ENCODE peak calls at places on chromosomes 6 and 20, in seven cellular contexts. F is esophagus squamous epithelium, U is heart left ventricle, N is esophagus muscularis mucosa, W is body of pancreas, X is H1, P is right lobe of liver. A is an unnamed sample. For H3K36me3, the result is how much of the 10 kb centered on the place peaks cover.

GRCh38 chr20:17972121-17972520 is 3.3 kb downstream of the MGME1 start:
- DNase-seq in P (no peak), X (no peak), U (no peak), N (no peak), F (no peak), W (no peak), A (no peak)

GRCh38 chr20:1305682-1306081 is 23.3 kb downstream of the SDCBP2 start:
- DNase-seq in N (no peak), U (no peak), F (no peak), X (no peak), W (no peak), P (no peak), A (peak)

GRCh38 chr6:116405663-116406329 is 35.0 kb downstream of the DSE start:
- DNase-seq in P (no peak), F (no peak), N (no peak), U (no peak), W (no peak), X (no peak), A (no peak)

GRCh38 chr20:61251529-61252393 is at the start of gene CDH4:
- DNase-seq in X (peak), P (no peak), U (no peak), N (no peak), F (no peak), W (no peak), A (no peak)

GRCh38 chr20:52087471-52087870 is 104.1 kb downstream of the ZFP64 start:
- DNase-seq in N (no peak), U (no peak), F (no peak), W (no peak), X (no peak), P (peak), A (no peak)

GRCh38 chr6:151372164-151372563 is 19.2 kb downstream of the ZBTB2 start:
- DNase-seq in N (no peak), F (no peak), X (peak), P (no peak), W (no peak), U (no peak), A (no peak)

GRCh38 chr6:30990422-30991086 is 7.0 kb downstream of the MUC21 start:
- DNase-seq in F (no peak), U (no peak), N (no peak), P (no peak), W (no peak), X (no peak), A (no peak)

GRCh38 chr20:20710847-20711315 is 1.6 kb downstream of the RALGAPA2 start:
- DNase-seq in F (no peak), P (peak), U (no peak), X (no peak), W (peak), N (peak), A (no peak)

GRCh38 chr6:31272856-31273626 is 1.1 kb upstream of the HLA-C start:
- DNase-seq in F (no peak), X (no peak), P (no peak), W (no peak), N (no peak), U (no peak), A (no peak)

GRCh38 chr6:12635813-12636212 is 80.8 kb upstream of the PHACTR1 start:
- DNase-seq in U (peak), N (no peak), W (no peak), F (no peak), X (no peak), P (no peak), A (no peak)

GRCh38 chr6:160071805-160072687 is 49.6 kb upstream of the SLC22A1 start:
- DNase-seq in U (no peak), F (no peak), N (no peak), W (no peak), X (peak), P (peak), A (no peak)

GRCh38 chr6:85676086-85676729 is 33.5 kb upstream of the SYNCRIP start:
- DNase-seq in P (no peak), U (no peak), F (no peak), X (no peak), N (no peak), W (no peak), A (no peak)

GRCh38 chr6:8113260-8113659 is 10.9 kb upstream of the EEF1E1 start:
- DNase-seq in W (no peak), F (no peak), N (no peak), U (no peak), P (no peak), X (no peak), A (no peak)

DNA sequence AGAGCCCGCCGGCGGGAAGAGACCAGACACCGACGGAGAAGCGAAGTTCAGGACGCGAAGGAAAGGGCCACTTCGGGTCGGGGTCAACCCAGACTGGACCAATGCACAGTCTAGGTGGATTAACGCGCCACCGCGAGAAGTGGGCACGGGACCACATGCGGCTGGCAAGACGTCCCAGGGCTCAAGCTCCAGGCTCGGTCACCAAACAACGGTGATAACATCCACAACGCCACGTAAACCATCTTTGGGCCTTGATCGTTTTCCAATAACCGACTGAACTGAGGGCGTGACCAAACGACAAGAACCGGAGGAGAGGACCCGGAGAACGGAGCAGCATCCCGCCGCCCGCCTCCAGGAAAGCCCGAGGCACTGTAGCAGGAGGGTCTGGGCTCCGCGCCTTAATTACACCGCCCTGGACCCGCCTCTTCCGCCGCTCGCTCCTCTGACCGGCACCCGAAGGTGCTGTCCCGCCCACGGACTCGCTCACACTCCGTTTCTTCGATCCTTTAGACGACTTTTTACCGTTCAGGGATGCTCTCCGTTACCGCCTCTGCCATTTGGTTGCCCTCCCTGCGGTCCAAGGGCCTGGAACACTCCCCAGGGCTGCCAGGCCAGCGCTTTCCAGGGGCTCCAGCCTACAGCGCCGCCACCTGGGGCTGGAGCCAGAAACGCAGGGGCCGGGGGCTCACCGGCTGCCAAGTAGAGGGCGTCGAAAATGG is 44.1 kb downstream of the DPPA5 start:
- DNase-seq in P (peak), X (peak), U (peak), F (no peak), W (peak), N (no peak), A (peak)
- TF ChIP-seq POLR2A in P (no peak), X (peak), U (no peak), F (no peak), W (peak), N (no peak), A (no peak)

DNA sequence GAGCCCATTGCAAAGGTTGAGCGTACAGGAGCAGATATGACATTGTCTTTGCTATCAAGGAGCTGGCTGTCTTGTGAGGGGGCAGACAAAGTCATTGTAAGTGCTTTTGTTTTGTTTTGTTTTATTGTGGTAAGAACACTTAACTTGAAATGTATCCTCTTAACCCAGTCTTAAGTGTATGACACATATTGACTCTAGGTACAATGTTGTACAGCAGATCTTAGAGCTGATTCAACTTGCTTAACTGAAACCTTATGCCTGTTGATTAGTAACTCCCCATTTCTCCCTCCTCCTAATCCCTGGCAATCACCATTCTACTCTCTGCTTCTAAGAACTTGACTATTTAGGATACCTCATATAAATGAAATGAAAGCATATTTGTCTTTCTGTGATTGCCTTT is 429.0 kb downstream of the BMP2 start:
- DNase-seq in F (no peak), U (no peak), W (no peak), P (no peak), X (no peak), N (no peak), A (no peak)
- H3K36me3 ChIP-seq in F (under half), U (under half), W (under half), P (under half), X (under half), N (under half), A (under half)

DNA sequence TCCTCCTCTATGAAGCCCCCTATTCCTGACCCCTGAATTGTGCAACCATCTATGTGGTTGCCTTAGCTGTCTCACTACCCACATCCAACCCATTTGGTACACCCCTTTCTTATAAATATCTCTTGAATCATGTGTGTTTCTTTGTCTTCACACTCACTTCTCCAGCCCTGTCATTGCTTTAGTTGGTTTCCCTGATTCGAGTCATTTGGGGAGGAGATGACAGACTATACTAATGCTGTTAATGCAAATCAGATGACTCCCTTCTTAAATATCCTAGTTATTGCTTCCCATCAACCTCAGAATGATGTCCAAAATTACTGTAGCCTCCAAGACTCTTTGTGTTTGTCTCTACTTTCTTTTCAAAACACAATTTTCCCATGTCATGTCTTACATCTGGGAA is 23.0 kb downstream of the SLC35D3 start:
- DNase-seq in W (no peak), U (no peak), F (no peak), X (no peak), N (no peak), P (no peak), A (no peak)
- H3K27ac ChIP-seq in W (no peak), U (no peak), F (no peak), X (no peak), N (no peak), P (no peak), A (no peak)

GRCh38 chr6:87472525-87473418 is at the start of gene SLC35A1:
- DNase-seq in X (peak), F (peak), P (peak), N (peak), U (peak), W (peak), A (peak)
- TF ChIP-seq POLR2A in X (no peak), F (peak), P (peak), N (no peak), U (no peak), W (peak), A (peak)

DNA sequence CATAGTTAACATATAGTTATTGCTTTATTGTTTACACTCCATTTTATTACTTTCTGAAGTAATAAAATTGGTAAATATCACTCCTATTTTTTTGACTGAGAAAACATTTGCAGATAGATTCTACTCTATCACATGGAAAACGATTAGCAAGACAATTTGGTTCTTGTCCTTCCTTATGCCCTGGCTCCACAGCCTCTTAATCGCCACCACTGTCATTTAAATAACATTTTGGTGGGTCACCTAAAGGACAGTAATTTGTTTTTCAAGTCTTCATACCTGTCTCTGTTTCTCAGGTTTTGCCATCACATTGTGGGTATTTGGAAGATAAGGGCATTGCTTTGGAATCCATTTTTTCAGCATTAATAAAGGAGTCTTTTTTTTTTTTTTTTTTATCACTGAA is 521.5 kb upstream of the IRAK1BP1 start:
- DNase-seq in W (no peak), N (no peak), F (no peak), X (no peak), P (no peak), U (no peak), A (no peak)
- H3K36me3 ChIP-seq in W (under half), N (under half), F (under half), X (under half), P (under half), U (under half), A (under half)

GRCh38 chr6:111428803-111429202 is 54.2 kb downstream of the REV3L start:
- DNase-seq in P (no peak), U (no peak), W (no peak), N (no peak), F (no peak), X (no peak), A (no peak)
- H3K27ac ChIP-seq in P (no peak), U (no peak), W (no peak), N (no peak), F (no peak), X (no peak), A (no peak)

DNA sequence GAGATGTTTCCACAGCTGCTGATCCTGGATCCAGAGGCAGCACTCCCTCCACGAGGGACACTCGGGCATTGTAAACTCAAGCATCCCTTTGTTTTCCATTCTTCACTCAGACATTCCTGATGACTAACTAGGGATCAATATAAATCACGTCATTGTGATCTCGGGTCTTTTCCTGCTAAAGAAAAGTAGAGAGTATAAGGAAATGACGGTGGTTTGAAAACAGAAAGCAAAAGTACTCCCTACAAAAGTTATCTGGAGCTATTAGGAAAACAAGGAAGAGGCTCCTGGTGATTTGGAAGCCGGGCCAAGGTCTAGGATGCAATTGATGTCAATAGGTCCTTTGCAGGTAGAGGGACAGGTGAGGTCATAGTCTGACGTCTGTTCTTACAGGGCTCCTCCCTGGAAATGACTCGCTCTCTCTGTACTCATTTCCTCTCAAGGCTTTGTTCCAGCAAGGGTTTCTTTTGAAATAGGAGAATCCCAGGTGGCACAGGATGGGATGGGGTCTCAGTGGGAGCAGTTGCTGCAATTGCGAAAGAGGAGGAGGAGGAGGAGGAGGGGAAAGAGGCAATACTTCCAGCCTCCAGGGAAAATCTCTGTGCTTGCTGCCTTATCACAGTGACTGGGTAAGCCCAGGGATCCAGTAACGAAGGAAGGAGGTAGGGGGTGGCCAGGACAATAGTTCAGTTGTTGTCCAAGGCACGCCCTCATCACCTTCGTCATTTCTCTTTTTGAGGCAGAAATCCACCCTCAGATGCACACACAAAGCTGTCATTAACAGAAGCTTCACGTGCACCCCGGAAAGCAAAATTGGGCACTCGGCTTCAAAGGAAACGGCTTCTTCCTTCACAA is 222.9 kb downstream of the LY86 start:
- DNase-seq in P (peak), U (peak), N (no peak), W (peak), F (no peak), X (peak), A (no peak)
- TF ChIP-seq POLR2A in P (peak), U (no peak), N (no peak), W (peak), F (no peak), X (no peak), A (no peak)

GRCh38 chr20:23700931-23701330 is 12.1 kb upstream of the CST4 start:
- DNase-seq in W (no peak), N (peak), P (no peak), U (no peak), F (no peak), X (no peak), A (no peak)

GRCh38 chr20:23702021-23702420 is 13.2 kb upstream of the CST4 start:
- DNase-seq in P (no peak), X (no peak), W (no peak), F (no peak), U (no peak), N (no peak), A (no peak)

GRCh38 chr20:23710771-23711170 is 21.9 kb upstream of the CST4 start:
- DNase-seq in P (no peak), N (peak), U (no peak), X (no peak), W (no peak), F (no peak), A (no peak)

DNA sequence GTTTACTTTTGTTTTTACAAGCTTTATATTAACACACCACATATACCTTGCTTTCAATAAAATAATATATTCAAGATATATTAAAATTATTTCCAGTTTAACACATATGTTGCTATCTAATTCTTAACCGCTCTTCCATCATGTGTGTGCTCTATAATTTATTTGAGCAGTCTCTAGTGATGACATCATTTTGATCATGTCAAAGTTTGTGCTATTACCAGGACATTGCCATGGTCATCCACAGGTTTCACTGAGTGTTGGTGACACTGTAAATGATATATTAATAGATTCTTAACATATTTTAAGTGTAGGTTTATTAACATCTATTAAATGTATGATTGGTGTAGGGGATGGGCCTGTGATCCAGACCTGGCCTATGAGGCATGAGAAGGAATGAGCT is 17.1 kb upstream of the CST4 start:
- DNase-seq in X (no peak), P (no peak), N (no peak), U (no peak), W (no peak), F (no peak), A (no peak)
- H3K36me3 ChIP-seq in X (under half), P (under half), N (under half), U (under half), W (under half), F (under half), A (under half)

GRCh38 chr20:23162887-23163286 is 76.8 kb upstream of the CD93 start:
- DNase-seq in X (peak), F (no peak), P (no peak), U (no peak), N (peak), W (no peak), A (no peak)

GRCh38 chr20:23159923-23160445 is 73.9 kb upstream of the CD93 start:
- DNase-seq in P (no peak), F (no peak), W (no peak), N (no peak), U (no peak), X (no peak), A (no peak)

GRCh38 chr20:23161968-23162696 is 76.0 kb upstream of the CD93 start:
- DNase-seq in N (peak), F (no peak), P (peak), U (peak), W (peak), X (peak), A (peak)

GRCh38 chr20:23160536-23161243 is 74.6 kb upstream of the CD93 start:
- DNase-seq in N (peak), U (no peak), P (no peak), X (peak), F (no peak), W (no peak), A (no peak)

DNA sequence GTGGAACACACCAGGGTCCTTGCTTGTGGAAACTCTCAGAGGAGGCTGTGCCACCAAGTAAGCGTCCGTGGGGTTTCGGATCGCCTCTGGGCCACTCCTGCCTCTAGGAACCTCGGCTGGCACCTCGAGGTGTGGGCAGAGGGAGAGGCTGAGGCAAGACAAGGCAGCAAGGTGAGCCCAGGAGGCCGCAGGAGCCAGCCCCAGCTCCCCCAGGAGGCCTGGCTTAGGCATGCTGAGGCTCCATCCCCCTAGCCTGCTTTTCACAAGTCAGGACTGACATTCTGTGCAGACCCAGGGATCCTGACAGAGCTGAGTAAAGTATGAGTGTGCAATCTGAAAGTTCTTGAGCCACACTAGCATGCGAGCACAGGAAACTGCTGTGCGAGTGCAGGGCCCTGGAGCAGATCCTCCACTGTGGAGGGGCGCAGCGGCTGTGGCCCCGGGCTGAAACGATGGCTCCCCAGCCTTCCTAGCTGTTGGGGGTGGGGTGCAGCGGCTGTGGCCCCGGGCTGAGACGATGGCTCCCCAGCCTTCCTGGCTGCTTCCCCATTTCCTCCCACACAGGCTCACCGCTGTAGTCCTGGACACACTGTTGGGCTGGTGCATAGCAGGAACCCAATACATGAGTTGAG is 75.2 kb upstream of the CD93 start:
- DNase-seq in U (no peak), W (no peak), P (no peak), X (peak), N (peak), F (no peak), A (peak)
- H3K27ac ChIP-seq in U (peak), W (no peak), P (no peak), X (no peak), N (peak), F (peak), A (peak)